ENCODE peak calls at places on chromosomes 3 and 15, in five cellular contexts. One of them, this sample, is unnamed.
A peak's percentile ranks its signal among the peaks of the same experiment; 100 is the strongest.

GRCh38 chr3:147589016-147589415 is 179.9 kb downstream of the ZIC1 start:
- DNase-seq in KBM-7: no peak
- DNase-seq in dorsolateral prefrontal cortex: no peak
- DNase-seq in effector memory CD4-positive, alpha-beta T cell: no peak
- DNase-seq in stimulated activated CD8-positive, alpha-beta memory T cell treated with anti-CD3 and anti-CD28 coated beads, Interleukin-15, amount 100 ng/mL, for 1 hour: no peak
- DNase-seq in this sample: no peak

GRCh38 chr3:52453496-52454234 is at the start of gene TNNC1:
- DNase-seq in KBM-7: no peak
- DNase-seq in dorsolateral prefrontal cortex: no peak
- DNase-seq in effector memory CD4-positive, alpha-beta T cell: no peak
- DNase-seq in stimulated activated CD8-positive, alpha-beta memory T cell treated with anti-CD3 and anti-CD28 coated beads, Interleukin-15, amount 100 ng/mL, for 1 hour: no peak
- DNase-seq in this sample: no peak

GRCh38 chr15:25737218-25737643 is 125.9 kb downstream of the ATP10A start:
- DNase-seq in KBM-7: no peak
- DNase-seq in dorsolateral prefrontal cortex: no peak
- DNase-seq in effector memory CD4-positive, alpha-beta T cell: no peak
- DNase-seq in stimulated activated CD8-positive, alpha-beta memory T cell treated with anti-CD3 and anti-CD28 coated beads, Interleukin-15, amount 100 ng/mL, for 1 hour: no peak
- DNase-seq in this sample: no peak

GRCh38 chr3:81581966-81582599 is 179.4 kb downstream of the GBE1 start:
- DNase-seq in KBM-7: peak; percentile 51
- DNase-seq in dorsolateral prefrontal cortex: peak; percentile 34
- DNase-seq in effector memory CD4-positive, alpha-beta T cell: no peak
- DNase-seq in stimulated activated CD8-positive, alpha-beta memory T cell treated with anti-CD3 and anti-CD28 coated beads, Interleukin-15, amount 100 ng/mL, for 1 hour: no peak
- DNase-seq in this sample: peak; percentile 49

GRCh38 chr15:53843166-53843565 is 83.7 kb upstream of the WDR72 start:
- DNase-seq in KBM-7: no peak
- DNase-seq in dorsolateral prefrontal cortex: no peak
- DNase-seq in effector memory CD4-positive, alpha-beta T cell: no peak
- DNase-seq in stimulated activated CD8-positive, alpha-beta memory T cell treated with anti-CD3 and anti-CD28 coated beads, Interleukin-15, amount 100 ng/mL, for 1 hour: no peak
- DNase-seq in this sample: no peak

GRCh38 chr3:11995061-11995460 is 9.1 kb upstream of the SYN2 start:
- DNase-seq in KBM-7: no peak
- DNase-seq in dorsolateral prefrontal cortex: no peak
- DNase-seq in effector memory CD4-positive, alpha-beta T cell: no peak
- DNase-seq in stimulated activated CD8-positive, alpha-beta memory T cell treated with anti-CD3 and anti-CD28 coated beads, Interleukin-15, amount 100 ng/mL, for 1 hour: no peak
- DNase-seq in this sample: no peak

GRCh38 chr3:59663076-59663850 is 613.4 kb upstream of the CFAP20DC start:
- DNase-seq in KBM-7: no peak
- DNase-seq in dorsolateral prefrontal cortex: no peak
- DNase-seq in effector memory CD4-positive, alpha-beta T cell: no peak
- DNase-seq in stimulated activated CD8-positive, alpha-beta memory T cell treated with anti-CD3 and anti-CD28 coated beads, Interleukin-15, amount 100 ng/mL, for 1 hour: no peak
- DNase-seq in this sample: no peak

GRCh38 chr3:194384156-194384555 is 14.6 kb upstream of the LRRC15 start:
- DNase-seq in KBM-7: no peak
- DNase-seq in dorsolateral prefrontal cortex: no peak
- DNase-seq in effector memory CD4-positive, alpha-beta T cell: no peak
- DNase-seq in stimulated activated CD8-positive, alpha-beta memory T cell treated with anti-CD3 and anti-CD28 coated beads, Interleukin-15, amount 100 ng/mL, for 1 hour: no peak
- DNase-seq in this sample: no peak

GRCh38 chr15:65379986-65380385 is 2.2 kb upstream of the IGDCC3 start:
- DNase-seq in KBM-7: no peak
- DNase-seq in dorsolateral prefrontal cortex: no peak
- DNase-seq in effector memory CD4-positive, alpha-beta T cell: no peak
- DNase-seq in stimulated activated CD8-positive, alpha-beta memory T cell treated with anti-CD3 and anti-CD28 coated beads, Interleukin-15, amount 100 ng/mL, for 1 hour: no peak
- DNase-seq in this sample: no peak

GRCh38 chr15:89998923-89999675 is 2.0 kb upstream of the ZNF710 start:
- DNase-seq in KBM-7: no peak
- DNase-seq in dorsolateral prefrontal cortex: no peak
- DNase-seq in effector memory CD4-positive, alpha-beta T cell: no peak
- DNase-seq in stimulated activated CD8-positive, alpha-beta memory T cell treated with anti-CD3 and anti-CD28 coated beads, Interleukin-15, amount 100 ng/mL, for 1 hour: no peak
- DNase-seq in this sample: no peak

GRCh38 chr15:78921517-78921916 is 23.3 kb downstream of the CTSH start:
- DNase-seq in KBM-7: no peak
- DNase-seq in dorsolateral prefrontal cortex: no peak
- DNase-seq in effector memory CD4-positive, alpha-beta T cell: no peak
- DNase-seq in stimulated activated CD8-positive, alpha-beta memory T cell treated with anti-CD3 and anti-CD28 coated beads, Interleukin-15, amount 100 ng/mL, for 1 hour: no peak
- DNase-seq in this sample: no peak

GRCh38 chr15:89167267-89168176 is 53.9 kb downstream of the RLBP1 start:
- DNase-seq in KBM-7: peak; percentile 54
- DNase-seq in dorsolateral prefrontal cortex: no peak
- DNase-seq in effector memory CD4-positive, alpha-beta T cell: no peak
- DNase-seq in stimulated activated CD8-positive, alpha-beta memory T cell treated with anti-CD3 and anti-CD28 coated beads, Interleukin-15, amount 100 ng/mL, for 1 hour: no peak
- DNase-seq in this sample: peak; percentile 45

GRCh38 chr3:52528596-52529375 is 4.9 kb downstream of the NT5DC2 start:
- DNase-seq in KBM-7: no peak
- DNase-seq in dorsolateral prefrontal cortex: no peak
- DNase-seq in effector memory CD4-positive, alpha-beta T cell: no peak
- DNase-seq in stimulated activated CD8-positive, alpha-beta memory T cell treated with anti-CD3 and anti-CD28 coated beads, Interleukin-15, amount 100 ng/mL, for 1 hour: no peak
- DNase-seq in this sample: no peak

GRCh38 chr3:9669720-9670432 is 20.6 kb downstream of the MTMR14 start:
- DNase-seq in KBM-7: no peak
- DNase-seq in dorsolateral prefrontal cortex: no peak
- DNase-seq in effector memory CD4-positive, alpha-beta T cell: no peak
- DNase-seq in stimulated activated CD8-positive, alpha-beta memory T cell treated with anti-CD3 and anti-CD28 coated beads, Interleukin-15, amount 100 ng/mL, for 1 hour: no peak
- DNase-seq in this sample: peak; percentile 87

GRCh38 chr15:38062679-38063078 is 128.2 kb downstream of the TMCO5A start:
- DNase-seq in KBM-7: no peak
- DNase-seq in dorsolateral prefrontal cortex: no peak
- DNase-seq in effector memory CD4-positive, alpha-beta T cell: no peak
- DNase-seq in stimulated activated CD8-positive, alpha-beta memory T cell treated with anti-CD3 and anti-CD28 coated beads, Interleukin-15, amount 100 ng/mL, for 1 hour: no peak
- DNase-seq in this sample: no peak

GRCh38 chr15:76998661-76999285 is 3.8 kb downstream of the PSTPIP1 start:
- DNase-seq in KBM-7: no peak
- DNase-seq in dorsolateral prefrontal cortex: no peak
- DNase-seq in effector memory CD4-positive, alpha-beta T cell: no peak
- DNase-seq in stimulated activated CD8-positive, alpha-beta memory T cell treated with anti-CD3 and anti-CD28 coated beads, Interleukin-15, amount 100 ng/mL, for 1 hour: no peak
- DNase-seq in this sample: no peak

GRCh38 chr15:25374143-25374542 is 64.7 kb downstream of the UBE3A start:
- DNase-seq in KBM-7: no peak
- DNase-seq in dorsolateral prefrontal cortex: no peak
- DNase-seq in effector memory CD4-positive, alpha-beta T cell: no peak
- DNase-seq in stimulated activated CD8-positive, alpha-beta memory T cell treated with anti-CD3 and anti-CD28 coated beads, Interleukin-15, amount 100 ng/mL, for 1 hour: no peak
- DNase-seq in this sample: no peak

GRCh38 chr15:69305933-69306568 is 7.3 kb downstream of the PAQR5 start:
- DNase-seq in KBM-7: no peak
- DNase-seq in dorsolateral prefrontal cortex: no peak
- DNase-seq in effector memory CD4-positive, alpha-beta T cell: no peak
- DNase-seq in stimulated activated CD8-positive, alpha-beta memory T cell treated with anti-CD3 and anti-CD28 coated beads, Interleukin-15, amount 100 ng/mL, for 1 hour: no peak
- DNase-seq in this sample: no peak

GRCh38 chr15:74752011-74752410 is 3.4 kb downstream of the CYP1A2 start:
- DNase-seq in KBM-7: no peak
- DNase-seq in dorsolateral prefrontal cortex: no peak
- DNase-seq in effector memory CD4-positive, alpha-beta T cell: no peak
- DNase-seq in stimulated activated CD8-positive, alpha-beta memory T cell treated with anti-CD3 and anti-CD28 coated beads, Interleukin-15, amount 100 ng/mL, for 1 hour: no peak
- DNase-seq in this sample: no peak

GRCh38 chr15:60396100-60396499 is 1.7 kb downstream of the ANXA2 start:
- DNase-seq in KBM-7: no peak
- DNase-seq in dorsolateral prefrontal cortex: no peak
- DNase-seq in effector memory CD4-positive, alpha-beta T cell: no peak
- DNase-seq in stimulated activated CD8-positive, alpha-beta memory T cell treated with anti-CD3 and anti-CD28 coated beads, Interleukin-15, amount 100 ng/mL, for 1 hour: no peak
- DNase-seq in this sample: no peak

GRCh38 chr3:186217820-186218164 is 108.9 kb upstream of the ETV5 start:
- DNase-seq in KBM-7: no peak
- DNase-seq in dorsolateral prefrontal cortex: no peak
- DNase-seq in effector memory CD4-positive, alpha-beta T cell: no peak
- DNase-seq in stimulated activated CD8-positive, alpha-beta memory T cell treated with anti-CD3 and anti-CD28 coated beads, Interleukin-15, amount 100 ng/mL, for 1 hour: no peak
- DNase-seq in this sample: no peak

GRCh38 chr15:29871401-29871800 is 49.1 kb upstream of the TJP1 start:
- DNase-seq in KBM-7: no peak
- DNase-seq in dorsolateral prefrontal cortex: no peak
- DNase-seq in effector memory CD4-positive, alpha-beta T cell: no peak
- DNase-seq in stimulated activated CD8-positive, alpha-beta memory T cell treated with anti-CD3 and anti-CD28 coated beads, Interleukin-15, amount 100 ng/mL, for 1 hour: no peak
- DNase-seq in this sample: no peak

GRCh38 chr15:36400936-36401585 is 178.4 kb upstream of the CDIN1 start:
- DNase-seq in KBM-7: no peak
- DNase-seq in dorsolateral prefrontal cortex: no peak
- DNase-seq in effector memory CD4-positive, alpha-beta T cell: no peak
- DNase-seq in stimulated activated CD8-positive, alpha-beta memory T cell treated with anti-CD3 and anti-CD28 coated beads, Interleukin-15, amount 100 ng/mL, for 1 hour: no peak
- DNase-seq in this sample: no peak

GRCh38 chr15:25735550-25736384 is 127.4 kb downstream of the ATP10A start:
- DNase-seq in KBM-7: no peak
- DNase-seq in dorsolateral prefrontal cortex: no peak
- DNase-seq in effector memory CD4-positive, alpha-beta T cell: no peak
- DNase-seq in stimulated activated CD8-positive, alpha-beta memory T cell treated with anti-CD3 and anti-CD28 coated beads, Interleukin-15, amount 100 ng/mL, for 1 hour: no peak
- DNase-seq in this sample: no peak

This sample was measured in adrenal gland.